ENCODE peak calls at places on chromosome 2, in ten cellular contexts. J is kidney, P is A549, M is astrocyte, Q is cardiac muscle cell, H is tibial artery, F is right atrium auricular region, G is right lobe of liver, B is tibial nerve, I is lower lobe of right lung. E is an unnamed sample.
A peak's percentile ranks its signal among the peaks of the same experiment; 100 is the strongest.

GRCh38 chr2:2699117-2699497 is 368.0 kb upstream of the MYT1L start:
- DNase-seq in J (no peak), P (no peak), M (no peak), Q (peak; percentile 9), H (no peak), F (no peak), G (no peak), B (no peak), I (no peak), E (peak; percentile 33)

GRCh38 chr2:240999001-240999791 is 778 bp downstream of the SNED1 start:
- DNase-seq in J (peak; percentile 86), P (no peak), M (no peak), Q (peak; percentile 44), H (peak; percentile 76), F (peak; percentile 59), G (no peak), B (peak; percentile 8), I (peak; percentile 57), E (peak; percentile 27)

GRCh38 chr2:127586136-127586535 is 50.7 kb downstream of the MYO7B start:
- DNase-seq in J (no peak), P (no peak), M (no peak), Q (no peak), H (no peak), F (no peak), G (peak; percentile 12), B (no peak), I (no peak), E (no peak)

GRCh38 chr2:7022486-7022885 is 105.3 kb downstream of the RNF144A start:
- DNase-seq in J (no peak), P (no peak), M (peak; percentile 86), Q (no peak), H (no peak), F (no peak), G (no peak), B (peak; percentile 33), I (no peak), E (no peak)

GRCh38 chr2:216829533-216829932 is 30.3 kb downstream of the TNP1 start:
- DNase-seq in J (peak; percentile 73), P (no peak), M (peak; percentile 63), Q (peak; percentile 75), H (peak; percentile 94), F (peak; percentile 81), G (peak; percentile 98), B (peak; percentile 64), I (peak; percentile 53), E (peak; percentile 73)

GRCh38 chr2:163419000-163419575 is 316.7 kb downstream of the FIGN start:
- DNase-seq in J (no peak), P (no peak), M (no peak), Q (no peak), H (no peak), F (no peak), G (no peak), B (no peak), I (no peak), E (no peak)

GRCh38 chr2:65277118-65277517 is 49.5 kb downstream of the ACTR2 start:
- DNase-seq in J (no peak), P (no peak), M (no peak), Q (no peak), H (no peak), F (no peak), G (no peak), B (no peak), I (no peak), E (no peak)

GRCh38 chr2:195320416-195320973 is 336.5 kb upstream of the SLC39A10 start:
- DNase-seq in J (no peak), P (no peak), M (no peak), Q (no peak), H (no peak), F (no peak), G (no peak), B (no peak), I (no peak), E (no peak)

GRCh38 chr2:152466925-152467676 is 132.1 kb downstream of the FMNL2 start:
- DNase-seq in J (no peak), P (no peak), M (no peak), Q (no peak), H (no peak), F (no peak), G (no peak), B (peak; percentile 45), I (no peak), E (no peak)

GRCh38 chr2:74226648-74227213 is 28.3 kb downstream of the MTHFD2 start:
- DNase-seq in J (no peak), P (no peak), M (no peak), Q (peak; percentile 56), H (peak; percentile 75), F (no peak), G (no peak), B (no peak), I (no peak), E (no peak)

GRCh38 chr2:195312662-195313061 is 344.4 kb upstream of the SLC39A10 start:
- DNase-seq in J (no peak), P (no peak), M (no peak), Q (no peak), H (no peak), F (no peak), G (no peak), B (no peak), I (no peak), E (no peak)

GRCh38 chr2:3379647-3380534 is at the start of gene TRAPPC12:
- DNase-seq in J (peak; percentile 96), P (peak; percentile 90), M (peak; percentile 78), Q (peak; percentile 94), H (peak; percentile 95), F (peak; percentile 89), G (peak; percentile 96), B (peak; percentile 83), I (peak; percentile 95), E (peak; percentile 92)

GRCh38 chr2:231671617-231672350 is 36.5 kb upstream of the PTMA start:
- DNase-seq in J (no peak), P (no peak), M (no peak), Q (no peak), H (no peak), F (no peak), G (no peak), B (no peak), I (peak; percentile 69), E (no peak)

GRCh38 chr2:145228506-145228905 is 708.6 kb upstream of the ZEB2 start:
- DNase-seq in J (no peak), P (no peak), M (peak; percentile 9), Q (no peak), H (no peak), F (no peak), G (no peak), B (peak; percentile 20), I (no peak), E (no peak)

DNA sequence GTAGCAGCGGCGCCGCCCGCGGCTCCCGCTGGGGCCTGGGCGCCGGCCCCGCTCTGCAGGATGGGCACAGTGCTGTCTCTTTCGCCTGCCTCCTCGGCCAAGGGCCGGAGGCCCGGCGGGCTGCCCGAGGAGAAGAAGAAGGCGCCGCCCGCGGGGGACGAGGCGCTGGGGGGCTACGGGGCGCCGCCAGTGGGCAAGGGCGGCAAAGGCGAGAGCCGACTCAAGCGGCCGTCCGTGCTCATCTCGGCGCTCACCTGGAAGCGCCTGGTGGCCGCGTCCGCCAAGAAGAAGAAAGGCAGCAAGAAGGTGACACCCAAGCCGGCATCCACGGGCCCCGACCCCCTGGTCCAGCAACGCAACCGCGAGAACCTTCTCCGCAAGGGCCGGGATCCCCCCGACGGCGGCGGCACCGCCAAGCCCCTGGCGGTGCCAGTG is 312 bp downstream of the CDK5R2 start:
- DNase-seq in J (peak; percentile 60), P (no peak), M (no peak), Q (no peak), H (no peak), F (no peak), G (peak; percentile 33), B (no peak), I (no peak), E (no peak)
- H3K4me3 ChIP-seq in J (no peak overlapping the region), P (peak overlapping the region; percentile 64), M (peak overlapping the region; percentile 44), Q (peak overlapping the region; percentile 51), H (peak overlapping the region; percentile 39), F (peak overlapping the region; percentile 46), G (no peak overlapping the region), B (peak overlapping the region; percentile 11), I (peak overlapping the region; percentile 46), E (peak overlapping the region; percentile 72)

DNA sequence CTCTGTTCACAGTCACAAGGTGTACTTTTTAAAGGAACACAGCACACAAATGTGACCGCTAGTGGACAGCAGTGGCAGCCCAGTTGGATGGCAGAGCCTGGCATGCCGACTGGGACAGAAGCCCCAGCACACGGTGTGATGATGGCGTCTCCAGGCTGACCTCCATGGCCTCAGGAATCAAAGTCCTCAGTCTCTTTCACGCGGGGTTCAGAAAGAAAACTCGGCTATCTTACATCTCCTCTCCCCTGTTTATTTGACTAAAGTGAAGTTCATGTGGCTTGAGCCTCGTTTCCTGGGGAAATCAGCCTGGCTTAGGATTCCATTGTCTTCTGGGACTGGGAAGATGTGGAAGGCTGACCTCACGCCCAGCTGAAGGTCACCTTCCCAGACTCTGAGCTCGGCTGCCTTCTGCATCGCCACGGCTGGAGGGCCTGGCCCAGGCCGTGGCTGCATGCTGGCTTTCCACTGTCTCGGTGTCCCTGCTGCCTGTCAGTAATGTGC is 56.1 kb downstream of the ASAP2 start:
- DNase-seq in J (no peak), P (no peak), M (no peak), Q (peak; percentile 77), H (no peak), F (no peak), G (no peak), B (no peak), I (no peak), E (peak; percentile 46)
- H3K4me1 ChIP-seq in J (peaks cover 57% of the 10 kb centered on the region), P (peaks cover 22% of the 10 kb centered on the region), M (peaks cover 37% of the 10 kb centered on the region), Q (peaks cover 36% of the 10 kb centered on the region), H (no peaks in the 10 kb centered on the region), F (no peaks in the 10 kb centered on the region), G (no peaks in the 10 kb centered on the region), B (peaks cover 73% of the 10 kb centered on the region), I (peaks cover 72% of the 10 kb centered on the region), E (peaks cover 13% of the 10 kb centered on the region)

GRCh38 chr2:100905132-100905805 is 85.3 kb downstream of the NPAS2 start:
- DNase-seq in J (no peak), P (no peak), M (no peak), Q (no peak), H (no peak), F (no peak), G (peak; percentile 19), B (no peak), I (no peak), E (no peak)
- H3K4me3 ChIP-seq in J (no peak overlapping the region), P (no peak overlapping the region), M (no peak overlapping the region), Q (no peak overlapping the region), H (no peak overlapping the region), F (no peak overlapping the region), G (no peak overlapping the region), B (no peak overlapping the region), I (no peak overlapping the region), E (no peak overlapping the region)

DNA sequence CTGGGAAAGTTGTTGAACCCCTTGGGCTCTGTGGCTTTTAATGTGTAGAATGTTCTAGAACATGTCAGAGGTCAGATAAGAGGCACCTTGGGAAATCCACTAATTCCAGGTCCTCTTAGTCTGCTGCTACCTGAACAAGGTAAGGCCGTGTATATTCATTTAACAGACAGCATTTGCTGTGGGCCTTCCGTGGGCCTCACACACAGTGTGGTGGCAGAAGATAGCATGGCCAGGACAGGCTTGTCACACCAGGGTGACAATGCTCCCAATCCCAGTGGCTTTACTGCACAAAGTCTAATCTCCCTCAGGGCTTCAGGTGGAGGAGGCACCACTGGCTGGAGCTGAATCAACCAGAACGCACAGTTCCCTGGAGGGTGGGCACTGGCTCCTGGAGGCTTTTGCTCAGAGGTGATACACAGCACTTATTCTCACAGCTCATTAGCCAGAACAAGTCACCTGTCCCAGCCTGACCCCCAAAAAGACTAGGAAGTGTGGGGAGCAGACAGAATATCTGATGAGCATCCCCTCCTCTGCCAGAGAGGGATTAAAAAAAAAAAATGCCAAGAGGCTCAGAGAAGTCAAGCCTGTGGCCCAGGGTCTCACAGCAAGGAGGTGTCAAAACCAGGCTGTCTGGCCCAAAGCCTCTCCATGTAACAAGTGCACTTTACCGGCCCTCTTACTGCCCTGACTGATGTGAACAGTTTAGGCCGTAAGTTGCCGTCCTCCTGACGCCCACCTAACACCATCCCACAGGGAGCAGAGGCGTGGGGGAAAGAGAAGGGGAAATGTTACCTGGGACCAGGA is 216.9 kb upstream of the RAB6C start:
- DNase-seq in J (no peak), P (no peak), M (no peak), Q (no peak), H (no peak), F (peak; percentile 34), G (no peak), B (no peak), I (no peak), E (no peak)
- H3K4me1 ChIP-seq in J (no peaks in the 10 kb centered on the region), P (no peaks in the 10 kb centered on the region), M (no peaks in the 10 kb centered on the region), Q (no peaks in the 10 kb centered on the region), H (no peaks in the 10 kb centered on the region), F (no peaks in the 10 kb centered on the region), G (no peaks in the 10 kb centered on the region), B (no peaks in the 10 kb centered on the region), I (no peaks in the 10 kb centered on the region), E (no peaks in the 10 kb centered on the region)